ENCODE peak calls at places on chromosomes 6 and 20, in nine cellular contexts. D is AG04449, I is PC-3, K is foreskin fibroblast, C is astrocyte of the spinal cord, X is uterus, G is HL-60, V is BE2C, B is fibroblast of the aortic adventitia. M is an unnamed sample.

GRCh38 chr6:38234934-38235678 is 404.6 kb downstream of the BTBD9 start:
- DNase-seq in D (no peak), I (no peak), K (no peak), C (no peak), X (no peak), G (no peak), V (no peak), B (no peak), M (no peak)

GRCh38 chr6:159790947-159791598 is 806 bp downstream of the MRPL18 start:
- DNase-seq in D (no peak), I (no peak), K (no peak), C (no peak), X (no peak), G (no peak), V (no peak), B (no peak), M (no peak)

GRCh38 chr6:30541515-30542403 is 14.5 kb downstream of the GNL1 start:
- DNase-seq in D (no peak), I (peak), K (peak), C (peak), X (peak), G (peak), V (peak), B (peak), M (peak)

GRCh38 chr6:54191460-54191859 is 80.2 kb downstream of the MLIP start:
- DNase-seq in D (no peak), I (peak), K (peak), C (peak), X (no peak), G (no peak), V (no peak), B (peak), M (peak)

GRCh38 chr6:36378936-36379335 is 8.5 kb downstream of the ETV7 start:
- DNase-seq in D (no peak), I (no peak), K (no peak), C (no peak), X (no peak), G (no peak), V (no peak), B (no peak), M (no peak)

GRCh38 chr6:44642870-44643522 is 255.5 kb downstream of the CDC5L start:
- DNase-seq in D (no peak), I (peak), K (no peak), C (peak), X (no peak), G (no peak), V (no peak), B (no peak), M (no peak)

GRCh38 chr6:68025764-68026163 is 609.3 kb upstream of the ADGRB3 start:
- DNase-seq in D (no peak), I (no peak), K (no peak), C (no peak), X (no peak), G (no peak), V (no peak), B (no peak), M (no peak)

GRCh38 chr6:37990762-37991525 is 171.4 kb downstream of the ZFAND3 start:
- DNase-seq in D (peak), I (peak), K (peak), C (peak), X (no peak), G (no peak), V (no peak), B (peak), M (peak)

GRCh38 chr6:137353346-137353745 is 134.2 kb upstream of the IFNGR1 start:
- DNase-seq in D (no peak), I (no peak), K (no peak), C (no peak), X (no peak), G (no peak), V (no peak), B (no peak), M (peak)

GRCh38 chr20:29741894-29742698 is 1515.4 kb upstream of the DEFB115 start:
- DNase-seq in D (no peak), I (no peak), K (no peak), C (no peak), X (no peak), G (no peak), V (no peak), B (no peak), M (no peak)

GRCh38 chr20:50487397-50487796 is 22.8 kb upstream of the PTPN1 start:
- DNase-seq in D (no peak), I (no peak), K (no peak), C (no peak), X (no peak), G (no peak), V (no peak), B (no peak), M (no peak)

GRCh38 chr20:31674895-31675827 is 37.4 kb downstream of the COX4I2 start:
- DNase-seq in D (peak), I (peak), K (peak), C (peak), X (peak), G (peak), V (peak), B (peak), M (peak)

GRCh38 chr20:50341050-50341449 is 150.4 kb downstream of the CEBPB start:
- DNase-seq in D (no peak), I (no peak), K (no peak), C (no peak), X (no peak), G (no peak), V (no peak), B (no peak), M (no peak)

GRCh38 chr20:51446656-51447055 is 95.9 kb downstream of the NFATC2 start:
- DNase-seq in D (no peak), I (peak), K (peak), C (peak), X (peak), G (no peak), V (peak), B (peak), M (peak)

GRCh38 chr20:8399963-8400362 is 267.9 kb downstream of the PLCB1 start:
- DNase-seq in D (no peak), I (no peak), K (no peak), C (no peak), X (no peak), G (peak), V (no peak), B (no peak), M (no peak)

GRCh38 chr6:27688014-27688586 is 215.2 kb upstream of the ZNF184 start:
- DNase-seq in D (peak), I (peak), K (peak), C (peak), X (peak), G (peak), V (peak), B (peak), M (peak)

GRCh38 chr6:37283268-37283667 is 25.3 kb upstream of the TMEM217 start:
- DNase-seq in D (no peak), I (no peak), K (no peak), C (peak), X (no peak), G (no peak), V (no peak), B (no peak), M (no peak)

GRCh38 chr20:57481281-57481711 is 43.6 kb downstream of the CTCFL start:
- DNase-seq in D (no peak), I (no peak), K (no peak), C (no peak), X (no peak), G (no peak), V (no peak), B (no peak), M (no peak)

GRCh38 chr6:161676566-161676965 is 402.7 kb upstream of the AGPAT4 start:
- DNase-seq in D (no peak), I (no peak), K (no peak), C (no peak), X (no peak), G (no peak), V (no peak), B (no peak), M (no peak)

GRCh38 chr20:47854687-47855212 is 69.5 kb upstream of the SULF2 start:
- DNase-seq in D (no peak), I (peak), K (peak), C (peak), X (no peak), G (peak), V (peak), B (peak), M (peak)
- TF ChIP-seq CTCF in D (peak), I (peak), K (peak), C (peak), X (no peak), G (peak), V (peak), B (peak), M (peak)

GRCh38 chr6:80725156-80725930 is 618.9 kb downstream of the BCKDHB start:
- DNase-seq in D (no peak), I (peak), K (no peak), C (no peak), X (no peak), G (no peak), V (no peak), B (peak), M (no peak)
- H3K4me3 ChIP-seq in D (no peak), I (no peak), K (no peak), C (no peak), X (no peak), G (no peak), V (no peak), B (peak), M (no peak)

DNA sequence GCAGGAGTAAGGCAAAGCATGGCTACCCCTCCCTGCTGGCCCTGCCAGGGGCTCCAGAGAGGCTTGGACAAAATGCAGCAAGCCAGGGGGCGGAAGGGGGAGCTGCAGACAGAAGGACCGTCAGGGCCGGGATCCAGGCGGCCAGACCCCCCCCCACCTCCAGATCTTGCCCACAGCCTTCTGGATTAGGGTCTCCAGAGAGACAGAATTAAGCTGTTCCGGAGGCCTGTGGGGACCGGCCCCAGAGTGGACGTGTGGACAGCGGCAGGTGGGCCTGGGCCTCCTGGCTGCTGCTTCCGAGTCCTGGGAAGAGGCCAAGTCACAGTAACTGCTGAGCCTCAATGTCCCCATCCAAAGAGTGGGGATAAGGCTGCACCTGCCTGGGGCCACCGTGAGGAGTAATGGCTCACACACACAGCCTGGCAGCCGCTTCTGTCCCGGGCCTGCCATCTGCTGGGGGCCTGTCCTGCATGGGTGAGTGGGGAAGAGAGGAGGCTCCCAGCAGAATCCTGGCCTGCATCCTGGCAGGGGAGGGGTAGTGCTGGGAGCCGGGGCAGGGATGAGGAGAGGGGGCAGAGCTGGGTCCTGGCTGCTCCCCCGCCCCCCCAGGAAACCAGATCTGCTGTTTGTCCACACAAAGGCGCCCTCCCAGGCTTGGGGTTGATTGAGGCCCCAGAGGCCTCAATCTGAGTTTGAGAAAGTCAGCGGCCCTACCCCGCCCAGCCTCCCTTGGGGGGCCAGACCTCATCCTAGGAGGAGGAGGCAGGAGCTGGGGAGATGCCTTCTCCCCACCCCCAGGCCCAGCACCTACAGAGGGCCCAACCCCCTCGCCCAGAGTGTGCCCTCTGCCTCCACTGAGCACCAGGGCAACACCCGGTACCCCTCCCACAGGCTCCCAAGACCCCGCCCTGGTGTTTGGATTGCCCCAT is 3.9 kb downstream of the LAMA5 start:
- DNase-seq in D (no peak), I (peak), K (no peak), C (no peak), X (peak), G (no peak), V (peak), B (no peak), M (no peak)
- TF ChIP-seq CTCF in D (no peak), I (no peak), K (no peak), C (peak), X (no peak), G (no peak), V (peak), B (no peak), M (no peak)

GRCh38 chr20:17613328-17614175 is 43.7 kb downstream of the DSTN start:
- DNase-seq in D (no peak), I (no peak), K (no peak), C (no peak), X (peak), G (no peak), V (no peak), B (no peak), M (no peak)

GRCh38 chr20:17612975-17613327 is 43.1 kb downstream of the DSTN start:
- DNase-seq in D (no peak), I (no peak), K (no peak), C (no peak), X (no peak), G (no peak), V (no peak), B (no peak), M (no peak)

GRCh38 chr20:17611290-17611539 is 41.3 kb downstream of the DSTN start:
- DNase-seq in D (no peak), I (no peak), K (no peak), C (no peak), X (no peak), G (no peak), V (no peak), B (no peak), M (no peak)

GRCh38 chr20:17611540-17612286 is 41.8 kb downstream of the DSTN start:
- DNase-seq in D (no peak), I (peak), K (no peak), C (no peak), X (no peak), G (no peak), V (no peak), B (peak), M (no peak)

DNA sequence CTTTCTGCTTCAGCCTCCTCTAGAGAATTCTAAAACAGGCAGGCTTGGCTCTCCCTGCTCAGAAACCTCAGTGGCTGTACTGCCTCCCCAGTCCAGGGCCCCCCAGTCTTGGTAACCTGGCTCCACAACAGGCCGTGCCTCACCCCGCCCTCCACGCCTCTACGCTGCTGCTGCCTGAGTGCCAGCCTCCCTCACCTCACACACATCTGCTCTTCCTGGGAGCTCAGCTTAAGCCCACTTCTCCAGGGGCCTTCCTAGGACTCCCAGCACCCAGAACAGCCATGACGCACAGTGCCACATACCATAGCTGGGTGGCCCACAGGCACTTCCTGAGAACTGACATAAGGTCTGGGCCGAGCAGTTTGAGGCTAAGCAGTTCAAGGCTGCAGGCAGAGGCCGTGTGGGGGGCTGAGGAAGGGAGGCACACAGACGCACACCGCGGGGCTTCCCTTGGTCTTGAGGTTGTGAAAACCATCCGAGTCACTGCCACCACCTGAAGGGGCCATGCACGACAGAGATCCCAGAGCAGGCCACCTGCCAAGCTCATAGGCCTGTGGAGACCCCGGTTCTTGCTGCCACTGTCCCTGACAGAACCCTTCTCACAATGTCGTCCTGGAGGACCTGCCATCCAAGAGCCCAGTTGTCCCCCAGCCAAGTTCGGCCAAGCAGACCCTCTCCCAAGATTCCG is 42.6 kb downstream of the DSTN start:
- DNase-seq in D (peak), I (no peak), K (peak), C (peak), X (no peak), G (no peak), V (no peak), B (peak), M (peak)
- H3K4me3 ChIP-seq in D (no peak), I (no peak), K (no peak), C (no peak), X (no peak), G (no peak), V (no peak), B (no peak), M (no peak)

M was measured in fibroblast of pulmonary artery.